ENCODE peak calls at places on chromosomes 16 and 17, in seven cellular contexts. One of them, this sample, is unnamed.

GRCh38 chr17:50634123-50634914 is at the start of gene ABCC3:
- DNase-seq in endothelial cell of umbilical vein: no peak
- DNase-seq in Panc1: no peak
- DNase-seq in transverse colon: peak; percentile 85
- DNase-seq in esophagus muscularis mucosa: no peak
- DNase-seq in spleen: no peak
- DNase-seq in H1: no peak
- DNase-seq in this sample: peak; percentile 65

GRCh38 chr17:67403065-67403464 is 26.0 kb downstream of the PITPNC1 start:
- DNase-seq in endothelial cell of umbilical vein: no peak
- DNase-seq in Panc1: no peak
- DNase-seq in transverse colon: no peak
- DNase-seq in esophagus muscularis mucosa: no peak
- DNase-seq in spleen: no peak
- DNase-seq in H1: no peak
- DNase-seq in this sample: no peak

GRCh38 chr17:29004081-29004692 is 1.6 kb downstream of the SEZ6 start:
- DNase-seq in endothelial cell of umbilical vein: no peak
- DNase-seq in Panc1: no peak
- DNase-seq in transverse colon: no peak
- DNase-seq in esophagus muscularis mucosa: no peak
- DNase-seq in spleen: no peak
- DNase-seq in H1: no peak
- DNase-seq in this sample: no peak

GRCh38 chr17:59837362-59838195 is 55.2 kb downstream of the TUBD1 start:
- DNase-seq in endothelial cell of umbilical vein: peak; percentile 99
- DNase-seq in Panc1: peak; percentile 99
- DNase-seq in transverse colon: peak; percentile 83
- DNase-seq in esophagus muscularis mucosa: no peak
- DNase-seq in spleen: no peak
- DNase-seq in H1: no peak
- DNase-seq in this sample: peak; percentile 65

GRCh38 chr17:27471321-27472269 is 15.3 kb downstream of the KSR1 start:
- DNase-seq in endothelial cell of umbilical vein: no peak
- DNase-seq in Panc1: no peak
- DNase-seq in transverse colon: peak; percentile 30
- DNase-seq in esophagus muscularis mucosa: no peak
- DNase-seq in spleen: no peak
- DNase-seq in H1: no peak
- DNase-seq in this sample: no peak

GRCh38 chr16:17370233-17371013 is 100.3 kb downstream of the XYLT1 start:
- DNase-seq in endothelial cell of umbilical vein: no peak
- DNase-seq in Panc1: no peak
- DNase-seq in transverse colon: no peak
- DNase-seq in esophagus muscularis mucosa: no peak
- DNase-seq in spleen: no peak
- DNase-seq in H1: no peak
- DNase-seq in this sample: no peak

GRCh38 chr16:57894390-57895080 is 76.4 kb downstream of the CNGB1 start:
- DNase-seq in endothelial cell of umbilical vein: no peak
- DNase-seq in Panc1: no peak
- DNase-seq in transverse colon: no peak
- DNase-seq in esophagus muscularis mucosa: no peak
- DNase-seq in spleen: no peak
- DNase-seq in H1: no peak
- DNase-seq in this sample: no peak

GRCh38 chr16:66930189-66930588 is 4.0 kb downstream of the CIAO2B start:
- DNase-seq in endothelial cell of umbilical vein: no peak
- DNase-seq in Panc1: no peak
- DNase-seq in transverse colon: peak; percentile 35
- DNase-seq in esophagus muscularis mucosa: no peak
- DNase-seq in spleen: no peak
- DNase-seq in H1: no peak
- DNase-seq in this sample: no peak

GRCh38 chr16:28219283-28219682 is 7.5 kb upstream of the XPO6 start:
- DNase-seq in endothelial cell of umbilical vein: no peak
- DNase-seq in Panc1: no peak
- DNase-seq in transverse colon: no peak
- DNase-seq in esophagus muscularis mucosa: no peak
- DNase-seq in spleen: no peak
- DNase-seq in H1: no peak
- DNase-seq in this sample: no peak

GRCh38 chr17:56125830-56126819 is 27.1 kb upstream of the ANKFN1 start:
- DNase-seq in endothelial cell of umbilical vein: peak; percentile 56
- DNase-seq in Panc1: no peak
- DNase-seq in transverse colon: no peak
- DNase-seq in esophagus muscularis mucosa: no peak
- DNase-seq in spleen: no peak
- DNase-seq in H1: no peak
- DNase-seq in this sample: no peak

GRCh38 chr16:73399486-73399885 is 351.6 kb upstream of the ZFHX3 start:
- DNase-seq in endothelial cell of umbilical vein: no peak
- DNase-seq in Panc1: no peak
- DNase-seq in transverse colon: no peak
- DNase-seq in esophagus muscularis mucosa: no peak
- DNase-seq in spleen: no peak
- DNase-seq in H1: no peak
- DNase-seq in this sample: no peak

GRCh38 chr17:55433629-55434422 is 12.2 kb upstream of the MMD start:
- DNase-seq in endothelial cell of umbilical vein: peak; percentile 53
- DNase-seq in Panc1: no peak
- DNase-seq in transverse colon: peak; percentile 64
- DNase-seq in esophagus muscularis mucosa: no peak
- DNase-seq in spleen: no peak
- DNase-seq in H1: no peak
- DNase-seq in this sample: no peak

GRCh38 chr16:19179890-19180490 is 11.9 kb downstream of the SYT17 start:
- DNase-seq in endothelial cell of umbilical vein: peak; percentile 63
- DNase-seq in Panc1: peak; percentile 39
- DNase-seq in transverse colon: peak; percentile 78
- DNase-seq in esophagus muscularis mucosa: no peak
- DNase-seq in spleen: peak; percentile 83
- DNase-seq in H1: no peak
- DNase-seq in this sample: no peak

GRCh38 chr16:732936-733335 is 6.0 kb downstream of the HAGHL start:
- DNase-seq in endothelial cell of umbilical vein: no peak
- DNase-seq in Panc1: no peak
- DNase-seq in transverse colon: no peak
- DNase-seq in esophagus muscularis mucosa: no peak
- DNase-seq in spleen: no peak
- DNase-seq in H1: no peak
- DNase-seq in this sample: no peak

GRCh38 chr16:10039220-10040096 is 142.8 kb downstream of the GRIN2A start:
- DNase-seq in endothelial cell of umbilical vein: no peak
- DNase-seq in Panc1: no peak
- DNase-seq in transverse colon: no peak
- DNase-seq in esophagus muscularis mucosa: no peak
- DNase-seq in spleen: no peak
- DNase-seq in H1: no peak
- DNase-seq in this sample: no peak

GRCh38 chr16:82439678-82440293 is 187.0 kb upstream of the CDH13 start:
- DNase-seq in endothelial cell of umbilical vein: peak; percentile 6
- DNase-seq in Panc1: no peak
- DNase-seq in transverse colon: no peak
- DNase-seq in esophagus muscularis mucosa: no peak
- DNase-seq in spleen: no peak
- DNase-seq in H1: no peak
- DNase-seq in this sample: no peak

GRCh38 chr17:55436224-55437164 is 14.9 kb upstream of the MMD start:
- DNase-seq in endothelial cell of umbilical vein: no peak
- DNase-seq in Panc1: no peak
- DNase-seq in transverse colon: no peak
- DNase-seq in esophagus muscularis mucosa: no peak
- DNase-seq in spleen: no peak
- DNase-seq in H1: no peak
- DNase-seq in this sample: no peak

GRCh38 chr17:69250641-69251040 is 22.0 kb upstream of the ABCA10 start:
- DNase-seq in endothelial cell of umbilical vein: no peak
- DNase-seq in Panc1: no peak
- DNase-seq in transverse colon: no peak
- DNase-seq in esophagus muscularis mucosa: no peak
- DNase-seq in spleen: no peak
- DNase-seq in H1: no peak
- DNase-seq in this sample: no peak

GRCh38 chr16:4142268-4142667 is 26.0 kb upstream of the ADCY9 start:
- DNase-seq in endothelial cell of umbilical vein: no peak
- DNase-seq in Panc1: no peak
- DNase-seq in transverse colon: no peak
- DNase-seq in esophagus muscularis mucosa: no peak
- DNase-seq in spleen: peak; percentile 75
- DNase-seq in H1: no peak
- DNase-seq in this sample: no peak

GRCh38 chr16:19432429-19432828 is 14.7 kb downstream of the TMC5 start:
- DNase-seq in endothelial cell of umbilical vein: no peak
- DNase-seq in Panc1: no peak
- DNase-seq in transverse colon: peak; percentile 39
- DNase-seq in esophagus muscularis mucosa: no peak
- DNase-seq in spleen: no peak
- DNase-seq in H1: no peak
- DNase-seq in this sample: peak; percentile 30

GRCh38 chr17:61128671-61129115 is 270.9 kb upstream of the TBX2 start:
- DNase-seq in endothelial cell of umbilical vein: no peak
- DNase-seq in Panc1: no peak
- DNase-seq in transverse colon: no peak
- DNase-seq in esophagus muscularis mucosa: no peak
- DNase-seq in spleen: no peak
- DNase-seq in H1: no peak
- DNase-seq in this sample: no peak

GRCh38 chr17:45648642-45649041 is 135.5 kb upstream of the CRHR1 start:
- DNase-seq in endothelial cell of umbilical vein: no peak
- DNase-seq in Panc1: no peak
- DNase-seq in transverse colon: no peak
- DNase-seq in esophagus muscularis mucosa: no peak
- DNase-seq in spleen: no peak
- DNase-seq in H1: no peak
- DNase-seq in this sample: no peak

GRCh38 chr17:43540821-43541674 is 5.1 kb downstream of the ETV4 start:
- DNase-seq in endothelial cell of umbilical vein: no peak
- DNase-seq in Panc1: no peak
- DNase-seq in transverse colon: no peak
- DNase-seq in esophagus muscularis mucosa: no peak
- DNase-seq in spleen: no peak
- DNase-seq in H1: no peak
- DNase-seq in this sample: no peak

GRCh38 chr17:43733956-43734355 is 24.6 kb downstream of the SOST start:
- DNase-seq in endothelial cell of umbilical vein: no peak
- DNase-seq in Panc1: no peak
- DNase-seq in transverse colon: no peak
- DNase-seq in esophagus muscularis mucosa: no peak
- DNase-seq in spleen: no peak
- DNase-seq in H1: no peak
- DNase-seq in this sample: no peak

GRCh38 chr16:89162314-89162713 is 9.2 kb upstream of the CDH15 start:
- DNase-seq in endothelial cell of umbilical vein: no peak
- DNase-seq in Panc1: no peak
- DNase-seq in transverse colon: no peak
- DNase-seq in esophagus muscularis mucosa: no peak
- DNase-seq in spleen: peak; percentile 73
- DNase-seq in H1: no peak
- DNase-seq in this sample: no peak

DNA sequence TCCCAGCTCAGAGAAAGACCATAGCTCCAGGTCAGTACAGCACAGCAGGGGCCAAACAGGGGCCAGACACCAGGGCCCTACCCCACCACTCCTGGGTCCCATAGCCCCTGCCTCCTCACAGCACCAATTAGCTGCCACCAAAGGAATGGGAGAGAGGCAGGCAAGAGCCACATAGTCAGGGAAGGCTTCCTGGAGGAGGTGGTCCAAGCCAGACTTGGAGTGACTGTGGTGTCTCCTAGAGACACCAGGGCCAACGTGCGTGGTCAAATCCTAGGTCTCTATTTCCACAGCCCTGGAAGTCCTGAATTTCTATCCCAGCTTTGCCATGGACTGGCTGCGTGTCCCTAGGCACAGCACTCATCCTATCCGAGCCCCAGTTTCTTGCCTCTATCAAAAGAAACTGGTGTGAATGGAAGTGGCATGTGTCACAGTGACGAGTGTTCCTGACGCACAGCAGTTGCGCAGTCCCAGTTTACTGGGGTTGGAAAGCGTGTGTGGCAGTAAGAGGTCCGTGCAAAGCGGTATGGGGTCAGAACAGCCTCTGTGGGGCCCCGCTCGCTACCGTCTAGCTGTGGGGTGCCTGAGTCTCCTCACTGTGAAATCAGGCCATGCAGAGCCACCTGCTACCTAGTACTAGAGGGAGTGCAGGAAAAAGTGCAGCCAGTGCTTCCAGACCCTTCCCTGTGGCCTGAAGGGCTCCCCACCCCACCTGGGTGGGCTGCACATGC is 23.5 kb downstream of the KCNJ12 start:
- DNase-seq in endothelial cell of umbilical vein: no peak
- DNase-seq in Panc1: no peak
- DNase-seq in transverse colon: no peak
- DNase-seq in esophagus muscularis mucosa: no peak
- DNase-seq in spleen: no peak
- DNase-seq in H1: no peak
- DNase-seq in this sample: no peak
- H3K27ac ChIP-seq in endothelial cell of umbilical vein: no peak overlapping the region
- H3K27ac ChIP-seq in Panc1: no peak overlapping the region
- H3K27ac ChIP-seq in transverse colon: no peak overlapping the region
- H3K27ac ChIP-seq in esophagus muscularis mucosa: no peak overlapping the region
- H3K27ac ChIP-seq in spleen: no peak overlapping the region
- H3K27ac ChIP-seq in H1: no peak overlapping the region
- H3K27ac ChIP-seq in this sample: no peak overlapping the region

DNA sequence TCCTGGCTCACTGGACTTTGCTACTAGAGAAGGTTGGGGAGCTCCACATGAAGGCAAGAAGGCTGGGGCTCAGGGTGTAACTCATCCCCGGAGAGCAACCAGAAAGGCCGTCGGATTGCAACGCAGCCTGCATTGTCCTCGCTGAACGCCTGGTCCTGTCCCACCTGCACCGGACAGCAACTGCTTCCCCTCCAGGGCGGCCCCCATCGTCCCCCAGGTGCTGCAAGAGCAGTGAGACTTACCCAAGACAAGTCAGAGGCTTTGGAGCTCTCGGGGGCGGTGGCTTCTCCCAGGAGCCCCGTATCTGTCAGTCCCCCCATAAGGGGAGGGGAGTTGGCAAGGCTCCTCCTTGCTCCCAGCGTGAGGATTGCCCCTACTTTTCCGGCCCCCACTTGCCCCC is 18.4 kb downstream of the METRNL start:
- DNase-seq in endothelial cell of umbilical vein: no peak
- DNase-seq in Panc1: no peak
- DNase-seq in transverse colon: no peak
- DNase-seq in esophagus muscularis mucosa: no peak
- DNase-seq in spleen: no peak
- DNase-seq in H1: no peak
- DNase-seq in this sample: no peak
- H3K4me1 ChIP-seq in endothelial cell of umbilical vein: peaks cover 5% of the 10 kb centered on the region
- H3K4me1 ChIP-seq in Panc1: peaks cover 27% of the 10 kb centered on the region
- H3K4me1 ChIP-seq in transverse colon: peaks cover 37% of the 10 kb centered on the region
- H3K4me1 ChIP-seq in esophagus muscularis mucosa: peaks cover 47% of the 10 kb centered on the region
- H3K4me1 ChIP-seq in spleen: peaks cover 34% of the 10 kb centered on the region
- H3K4me1 ChIP-seq in H1: peaks cover 9% of the 10 kb centered on the region
- H3K4me1 ChIP-seq in this sample: peaks cover 21% of the 10 kb centered on the region

GRCh38 chr16:84739349-84740124 is 39.7 kb downstream of the USP10 start:
- DNase-seq in endothelial cell of umbilical vein: no peak
- DNase-seq in Panc1: no peak
- DNase-seq in transverse colon: no peak
- DNase-seq in esophagus muscularis mucosa: no peak
- DNase-seq in spleen: no peak
- DNase-seq in H1: no peak
- DNase-seq in this sample: no peak
- TF ChIP-seq POLR2AphosphoS5 in endothelial cell of umbilical vein: no peak
- TF ChIP-seq POLR2AphosphoS5 in Panc1: no peak
- TF ChIP-seq POLR2AphosphoS5 in transverse colon: peak; percentile 15
- TF ChIP-seq POLR2AphosphoS5 in esophagus muscularis mucosa: peak; percentile 47
- TF ChIP-seq POLR2AphosphoS5 in spleen: no peak
- TF ChIP-seq POLR2AphosphoS5 in H1: no peak
- TF ChIP-seq POLR2AphosphoS5 in this sample: no peak

GRCh38 chr17:82611140-82612058 is 36.8 kb downstream of the WDR45B start:
- DNase-seq in endothelial cell of umbilical vein: no peak
- DNase-seq in Panc1: no peak
- DNase-seq in transverse colon: no peak
- DNase-seq in esophagus muscularis mucosa: no peak
- DNase-seq in spleen: no peak
- DNase-seq in H1: no peak
- DNase-seq in this sample: no peak
- H3K27ac ChIP-seq in endothelial cell of umbilical vein: no peak overlapping the region
- H3K27ac ChIP-seq in Panc1: no peak overlapping the region
- H3K27ac ChIP-seq in transverse colon: no peak overlapping the region
- H3K27ac ChIP-seq in esophagus muscularis mucosa: no peak overlapping the region
- H3K27ac ChIP-seq in spleen: no peak overlapping the region
- H3K27ac ChIP-seq in H1: no peak overlapping the region
- H3K27ac ChIP-seq in this sample: no peak overlapping the region